ENCODE peak calls at places on chromosomes 11 and 22, in eight cellular contexts. One of them, this sample, is unnamed.

GRCh38 chr22:26806445-26807170 is 149.2 kb downstream of the MIAT start:
- DNase-seq in IMR-90: no peak
- DNase-seq in NCI-H345: no peak
- DNase-seq in cardiac fibroblast: no peak
- DNase-seq in PC-9: no peak
- DNase-seq in nephron progenitor cell: no peak
- DNase-seq in activated CD4-positive, alpha-beta T cell treated with anti-CD3 and anti-CD28 coated beads for 36 hours: no peak
- DNase-seq in ELR: no peak
- DNase-seq in this sample: no peak

GRCh38 chr11:85483861-85484260 is 143.3 kb downstream of the DLG2 start:
- DNase-seq in IMR-90: peak; percentile 27
- DNase-seq in NCI-H345: no peak
- DNase-seq in cardiac fibroblast: peak; percentile 45
- DNase-seq in PC-9: no peak
- DNase-seq in nephron progenitor cell: no peak
- DNase-seq in activated CD4-positive, alpha-beta T cell treated with anti-CD3 and anti-CD28 coated beads for 36 hours: no peak
- DNase-seq in ELR: no peak
- DNase-seq in this sample: no peak

GRCh38 chr11:32118025-32118974 is 27.4 kb downstream of the RCN1 start:
- DNase-seq in IMR-90: peak; percentile 80
- DNase-seq in NCI-H345: no peak
- DNase-seq in cardiac fibroblast: peak; percentile 29
- DNase-seq in PC-9: peak; percentile 80
- DNase-seq in nephron progenitor cell: no peak
- DNase-seq in activated CD4-positive, alpha-beta T cell treated with anti-CD3 and anti-CD28 coated beads for 36 hours: no peak
- DNase-seq in ELR: peak; percentile 83
- DNase-seq in this sample: no peak

GRCh38 chr11:61057615-61058014 is 44.7 kb upstream of the CD5 start:
- DNase-seq in IMR-90: no peak
- DNase-seq in NCI-H345: no peak
- DNase-seq in cardiac fibroblast: no peak
- DNase-seq in PC-9: no peak
- DNase-seq in nephron progenitor cell: no peak
- DNase-seq in activated CD4-positive, alpha-beta T cell treated with anti-CD3 and anti-CD28 coated beads for 36 hours: peak; percentile 6
- DNase-seq in ELR: no peak
- DNase-seq in this sample: no peak

GRCh38 chr11:78099671-78100070 is 20.0 kb upstream of the NDUFC2 start:
- DNase-seq in IMR-90: no peak
- DNase-seq in NCI-H345: peak; percentile 42
- DNase-seq in cardiac fibroblast: no peak
- DNase-seq in PC-9: no peak
- DNase-seq in nephron progenitor cell: no peak
- DNase-seq in activated CD4-positive, alpha-beta T cell treated with anti-CD3 and anti-CD28 coated beads for 36 hours: no peak
- DNase-seq in ELR: no peak
- DNase-seq in this sample: no peak

GRCh38 chr11:74809820-74810219 is 61.2 kb downstream of the RNF169 start:
- DNase-seq in IMR-90: no peak
- DNase-seq in NCI-H345: no peak
- DNase-seq in cardiac fibroblast: no peak
- DNase-seq in PC-9: no peak
- DNase-seq in nephron progenitor cell: no peak
- DNase-seq in activated CD4-positive, alpha-beta T cell treated with anti-CD3 and anti-CD28 coated beads for 36 hours: no peak
- DNase-seq in ELR: no peak
- DNase-seq in this sample: no peak

GRCh38 chr22:49075150-49075549 is 752.5 kb downstream of the BRD1 start:
- DNase-seq in IMR-90: no peak
- DNase-seq in NCI-H345: no peak
- DNase-seq in cardiac fibroblast: no peak
- DNase-seq in PC-9: no peak
- DNase-seq in nephron progenitor cell: no peak
- DNase-seq in activated CD4-positive, alpha-beta T cell treated with anti-CD3 and anti-CD28 coated beads for 36 hours: no peak
- DNase-seq in ELR: no peak
- DNase-seq in this sample: no peak

GRCh38 chr11:84564180-84564866 is 1062.8 kb downstream of the DLG2 start:
- DNase-seq in IMR-90: peak; percentile 44
- DNase-seq in NCI-H345: peak; percentile 32
- DNase-seq in cardiac fibroblast: peak; percentile 62
- DNase-seq in PC-9: no peak
- DNase-seq in nephron progenitor cell: peak; percentile 51
- DNase-seq in activated CD4-positive, alpha-beta T cell treated with anti-CD3 and anti-CD28 coated beads for 36 hours: peak; percentile 54
- DNase-seq in ELR: peak; percentile 55
- DNase-seq in this sample: peak; percentile 32

GRCh38 chr22:48754611-48755331 is 1072.9 kb downstream of the BRD1 start:
- DNase-seq in IMR-90: no peak
- DNase-seq in NCI-H345: no peak
- DNase-seq in cardiac fibroblast: no peak
- DNase-seq in PC-9: no peak
- DNase-seq in nephron progenitor cell: no peak
- DNase-seq in activated CD4-positive, alpha-beta T cell treated with anti-CD3 and anti-CD28 coated beads for 36 hours: no peak
- DNase-seq in ELR: no peak
- DNase-seq in this sample: no peak

GRCh38 chr11:72812968-72813739 is 1.1 kb upstream of the ATG16L2 start:
- DNase-seq in IMR-90: peak; percentile 60
- DNase-seq in NCI-H345: peak; percentile 39
- DNase-seq in cardiac fibroblast: peak; percentile 58
- DNase-seq in PC-9: peak; percentile 70
- DNase-seq in nephron progenitor cell: peak; percentile 51
- DNase-seq in activated CD4-positive, alpha-beta T cell treated with anti-CD3 and anti-CD28 coated beads for 36 hours: peak; percentile 89
- DNase-seq in ELR: peak; percentile 91
- DNase-seq in this sample: peak; percentile 79

GRCh38 chr11:125167954-125168821 is 3.6 kb downstream of the PKNOX2 start:
- DNase-seq in IMR-90: peak; percentile 88
- DNase-seq in NCI-H345: no peak
- DNase-seq in cardiac fibroblast: peak; percentile 58
- DNase-seq in PC-9: no peak
- DNase-seq in nephron progenitor cell: peak; percentile 26
- DNase-seq in activated CD4-positive, alpha-beta T cell treated with anti-CD3 and anti-CD28 coated beads for 36 hours: no peak
- DNase-seq in ELR: no peak
- DNase-seq in this sample: no peak

GRCh38 chr11:832529-833113 is at the start of gene CD151:
- DNase-seq in IMR-90: peak; percentile 45
- DNase-seq in NCI-H345: peak; percentile 59
- DNase-seq in cardiac fibroblast: peak; percentile 66
- DNase-seq in PC-9: peak; percentile 34
- DNase-seq in nephron progenitor cell: peak; percentile 72
- DNase-seq in activated CD4-positive, alpha-beta T cell treated with anti-CD3 and anti-CD28 coated beads for 36 hours: peak; percentile 75
- DNase-seq in ELR: peak; percentile 75
- DNase-seq in this sample: peak; percentile 67

GRCh38 chr11:78290293-78291176 is 101.8 kb downstream of the USP35 start:
- DNase-seq in IMR-90: peak; percentile 58
- DNase-seq in NCI-H345: no peak
- DNase-seq in cardiac fibroblast: peak; percentile 88
- DNase-seq in PC-9: peak; percentile 87
- DNase-seq in nephron progenitor cell: no peak
- DNase-seq in activated CD4-positive, alpha-beta T cell treated with anti-CD3 and anti-CD28 coated beads for 36 hours: peak; percentile 43
- DNase-seq in ELR: peak; percentile 32
- DNase-seq in this sample: no peak

GRCh38 chr11:44747339-44747738 is 20.6 kb downstream of the TSPAN18 start:
- DNase-seq in IMR-90: peak; percentile 21
- DNase-seq in NCI-H345: no peak
- DNase-seq in cardiac fibroblast: no peak
- DNase-seq in PC-9: no peak
- DNase-seq in nephron progenitor cell: no peak
- DNase-seq in activated CD4-positive, alpha-beta T cell treated with anti-CD3 and anti-CD28 coated beads for 36 hours: no peak
- DNase-seq in ELR: no peak
- DNase-seq in this sample: no peak

GRCh38 chr11:866481-866880 is 23.8 kb downstream of the TSPAN4 start:
- DNase-seq in IMR-90: no peak
- DNase-seq in NCI-H345: no peak
- DNase-seq in cardiac fibroblast: no peak
- DNase-seq in PC-9: no peak
- DNase-seq in nephron progenitor cell: no peak
- DNase-seq in activated CD4-positive, alpha-beta T cell treated with anti-CD3 and anti-CD28 coated beads for 36 hours: no peak
- DNase-seq in ELR: no peak
- DNase-seq in this sample: no peak

GRCh38 chr22:19397729-19398094 is 33.8 kb downstream of the HIRA start:
- DNase-seq in IMR-90: no peak
- DNase-seq in NCI-H345: no peak
- DNase-seq in cardiac fibroblast: no peak
- DNase-seq in PC-9: no peak
- DNase-seq in nephron progenitor cell: no peak
- DNase-seq in activated CD4-positive, alpha-beta T cell treated with anti-CD3 and anti-CD28 coated beads for 36 hours: no peak
- DNase-seq in ELR: no peak
- DNase-seq in this sample: no peak

GRCh38 chr11:35622070-35622469 is 3.8 kb downstream of the FJX1 start:
- DNase-seq in IMR-90: peak; percentile 84
- DNase-seq in NCI-H345: no peak
- DNase-seq in cardiac fibroblast: peak; percentile 86
- DNase-seq in PC-9: peak; percentile 78
- DNase-seq in nephron progenitor cell: no peak
- DNase-seq in activated CD4-positive, alpha-beta T cell treated with anti-CD3 and anti-CD28 coated beads for 36 hours: no peak
- DNase-seq in ELR: peak; percentile 88
- DNase-seq in this sample: no peak

GRCh38 chr11:46426233-46426991 is 34.8 kb upstream of the CHRM4 start:
- DNase-seq in IMR-90: no peak
- DNase-seq in NCI-H345: no peak
- DNase-seq in cardiac fibroblast: no peak
- DNase-seq in PC-9: no peak
- DNase-seq in nephron progenitor cell: no peak
- DNase-seq in activated CD4-positive, alpha-beta T cell treated with anti-CD3 and anti-CD28 coated beads for 36 hours: no peak
- DNase-seq in ELR: no peak
- DNase-seq in this sample: no peak

GRCh38 chr11:115234794-115235193 is 269.4 kb downstream of the CADM1 start:
- DNase-seq in IMR-90: no peak
- DNase-seq in NCI-H345: no peak
- DNase-seq in cardiac fibroblast: no peak
- DNase-seq in PC-9: no peak
- DNase-seq in nephron progenitor cell: no peak
- DNase-seq in activated CD4-positive, alpha-beta T cell treated with anti-CD3 and anti-CD28 coated beads for 36 hours: no peak
- DNase-seq in ELR: no peak
- DNase-seq in this sample: no peak

GRCh38 chr11:2807276-2807681 is 78.3 kb downstream of the CDKN1C start:
- DNase-seq in IMR-90: no peak
- DNase-seq in NCI-H345: peak; percentile 15
- DNase-seq in cardiac fibroblast: peak; percentile 55
- DNase-seq in PC-9: no peak
- DNase-seq in nephron progenitor cell: no peak
- DNase-seq in activated CD4-positive, alpha-beta T cell treated with anti-CD3 and anti-CD28 coated beads for 36 hours: peak; percentile 1
- DNase-seq in ELR: no peak
- DNase-seq in this sample: no peak

GRCh38 chr11:33753304-33753703 is 17.1 kb upstream of the CD59 start:
- DNase-seq in IMR-90: peak; percentile 88
- DNase-seq in NCI-H345: no peak
- DNase-seq in cardiac fibroblast: peak; percentile 64
- DNase-seq in PC-9: no peak
- DNase-seq in nephron progenitor cell: no peak
- DNase-seq in activated CD4-positive, alpha-beta T cell treated with anti-CD3 and anti-CD28 coated beads for 36 hours: no peak
- DNase-seq in ELR: peak; percentile 24
- DNase-seq in this sample: no peak

GRCh38 chr11:2463766-2464277 is 19.0 kb downstream of the KCNQ1 start:
- DNase-seq in IMR-90: no peak
- DNase-seq in NCI-H345: no peak
- DNase-seq in cardiac fibroblast: no peak
- DNase-seq in PC-9: no peak
- DNase-seq in nephron progenitor cell: no peak
- DNase-seq in activated CD4-positive, alpha-beta T cell treated with anti-CD3 and anti-CD28 coated beads for 36 hours: no peak
- DNase-seq in ELR: no peak
- DNase-seq in this sample: no peak

GRCh38 chr11:34653851-34654490 is 33.1 kb downstream of the EHF start:
- DNase-seq in IMR-90: peak; percentile 99
- DNase-seq in NCI-H345: no peak
- DNase-seq in cardiac fibroblast: peak; percentile 95
- DNase-seq in PC-9: peak; percentile 100
- DNase-seq in nephron progenitor cell: no peak
- DNase-seq in activated CD4-positive, alpha-beta T cell treated with anti-CD3 and anti-CD28 coated beads for 36 hours: peak; percentile 46
- DNase-seq in ELR: peak; percentile 99
- DNase-seq in this sample: no peak

GRCh38 chr11:16859651-16860050 is 121.2 kb downstream of the C11orf58 start:
- DNase-seq in IMR-90: no peak
- DNase-seq in NCI-H345: peak; percentile 62
- DNase-seq in cardiac fibroblast: no peak
- DNase-seq in PC-9: no peak
- DNase-seq in nephron progenitor cell: no peak
- DNase-seq in activated CD4-positive, alpha-beta T cell treated with anti-CD3 and anti-CD28 coated beads for 36 hours: no peak
- DNase-seq in ELR: no peak
- DNase-seq in this sample: no peak

GRCh38 chr22:47539374-47539773 is 776.9 kb downstream of the TBC1D22A start:
- DNase-seq in IMR-90: no peak
- DNase-seq in NCI-H345: no peak
- DNase-seq in cardiac fibroblast: no peak
- DNase-seq in PC-9: no peak
- DNase-seq in nephron progenitor cell: no peak
- DNase-seq in activated CD4-positive, alpha-beta T cell treated with anti-CD3 and anti-CD28 coated beads for 36 hours: no peak
- DNase-seq in ELR: no peak
- DNase-seq in this sample: no peak

GRCh38 chr11:61652135-61652534 is 28.1 kb upstream of the DAGLA start:
- DNase-seq in IMR-90: no peak
- DNase-seq in NCI-H345: no peak
- DNase-seq in cardiac fibroblast: no peak
- DNase-seq in PC-9: no peak
- DNase-seq in nephron progenitor cell: no peak
- DNase-seq in activated CD4-positive, alpha-beta T cell treated with anti-CD3 and anti-CD28 coated beads for 36 hours: no peak
- DNase-seq in ELR: no peak
- DNase-seq in this sample: no peak

GRCh38 chr22:48752451-48753380 is 1075.0 kb downstream of the BRD1 start:
- DNase-seq in IMR-90: no peak
- DNase-seq in NCI-H345: no peak
- DNase-seq in cardiac fibroblast: no peak
- DNase-seq in PC-9: no peak
- DNase-seq in nephron progenitor cell: no peak
- DNase-seq in activated CD4-positive, alpha-beta T cell treated with anti-CD3 and anti-CD28 coated beads for 36 hours: no peak
- DNase-seq in ELR: no peak
- DNase-seq in this sample: no peak

GRCh38 chr22:39524089-39524752 is 3.9 kb downstream of the ATF4 start:
- DNase-seq in IMR-90: no peak
- DNase-seq in NCI-H345: no peak
- DNase-seq in cardiac fibroblast: no peak
- DNase-seq in PC-9: no peak
- DNase-seq in nephron progenitor cell: no peak
- DNase-seq in activated CD4-positive, alpha-beta T cell treated with anti-CD3 and anti-CD28 coated beads for 36 hours: no peak
- DNase-seq in ELR: no peak
- DNase-seq in this sample: no peak

GRCh38 chr22:24433868-24434471 is 6.6 kb downstream of the ADORA2A start:
- DNase-seq in IMR-90: peak; percentile 73
- DNase-seq in NCI-H345: no peak
- DNase-seq in cardiac fibroblast: peak; percentile 32
- DNase-seq in PC-9: peak; percentile 50
- DNase-seq in nephron progenitor cell: no peak
- DNase-seq in activated CD4-positive, alpha-beta T cell treated with anti-CD3 and anti-CD28 coated beads for 36 hours: no peak
- DNase-seq in ELR: peak; percentile 95
- DNase-seq in this sample: peak; percentile 65

GRCh38 chr11:35016939-35017338 is 100.5 kb downstream of the PDHX start:
- DNase-seq in IMR-90: peak; percentile 28
- DNase-seq in NCI-H345: no peak
- DNase-seq in cardiac fibroblast: no peak
- DNase-seq in PC-9: no peak
- DNase-seq in nephron progenitor cell: no peak
- DNase-seq in activated CD4-positive, alpha-beta T cell treated with anti-CD3 and anti-CD28 coated beads for 36 hours: no peak
- DNase-seq in ELR: no peak
- DNase-seq in this sample: no peak

GRCh38 chr11:62401356-62401755 is 17.5 kb upstream of the SCGB1A1 start:
- DNase-seq in IMR-90: no peak
- DNase-seq in NCI-H345: no peak
- DNase-seq in cardiac fibroblast: no peak
- DNase-seq in PC-9: no peak
- DNase-seq in nephron progenitor cell: no peak
- DNase-seq in activated CD4-positive, alpha-beta T cell treated with anti-CD3 and anti-CD28 coated beads for 36 hours: no peak
- DNase-seq in ELR: no peak
- DNase-seq in this sample: no peak

GRCh38 chr22:46021577-46021976 is 44.6 kb upstream of the WNT7B start:
- DNase-seq in IMR-90: no peak
- DNase-seq in NCI-H345: no peak
- DNase-seq in cardiac fibroblast: no peak
- DNase-seq in PC-9: no peak
- DNase-seq in nephron progenitor cell: no peak
- DNase-seq in activated CD4-positive, alpha-beta T cell treated with anti-CD3 and anti-CD28 coated beads for 36 hours: peak; percentile 2
- DNase-seq in ELR: no peak
- DNase-seq in this sample: no peak

GRCh38 chr22:49671331-49672012 is 156.2 kb downstream of the BRD1 start:
- DNase-seq in IMR-90: no peak
- DNase-seq in NCI-H345: no peak
- DNase-seq in cardiac fibroblast: no peak
- DNase-seq in PC-9: no peak
- DNase-seq in nephron progenitor cell: no peak
- DNase-seq in activated CD4-positive, alpha-beta T cell treated with anti-CD3 and anti-CD28 coated beads for 36 hours: no peak
- DNase-seq in ELR: no peak
- DNase-seq in this sample: no peak

GRCh38 chr22:32336185-32336603 is 21.5 kb upstream of the RFPL3 start:
- DNase-seq in IMR-90: no peak
- DNase-seq in NCI-H345: no peak
- DNase-seq in cardiac fibroblast: no peak
- DNase-seq in PC-9: no peak
- DNase-seq in nephron progenitor cell: no peak
- DNase-seq in activated CD4-positive, alpha-beta T cell treated with anti-CD3 and anti-CD28 coated beads for 36 hours: no peak
- DNase-seq in ELR: no peak
- DNase-seq in this sample: no peak

This sample was measured in stimulated activated naive CD8-positive, alpha-beta T cell treated with anti-CD3 and anti-CD28 coated beads, Interleukin-15, Interleukin-2, amounts not matched to agents 100 U/mL and 50 U/mL, for 24 hours.